ENCODE peak calls at places on chromosomes 3 and 15, in six cellular contexts. I, P, V, M, S and J are unnamed samples.

GRCh38 chr3:157447026-157447694 is 10.5 kb downstream of the PTX3 start:
- DNase-seq in P (no peak), M (no peak), S (peak), V (no peak), I (no peak), J (peak)

GRCh38 chr15:80695099-80695910 is at the start of gene ABHD17C:
- DNase-seq in I (peak), P (peak), M (peak), S (peak), V (peak), J (no peak)

GRCh38 chr3:16338124-16338523 is 73.1 kb downstream of the OXNAD1 start:
- DNase-seq in I (no peak), M (no peak), S (no peak), P (no peak), V (no peak), J (no peak)

GRCh38 chr15:88623061-88623460 is 1.9 kb downstream of the AEN start:
- DNase-seq in S (peak), I (peak), M (no peak), P (no peak), V (peak), J (peak)

GRCh38 chr3:31275038-31275562 is 257.6 kb upstream of the STT3B start:
- DNase-seq in S (peak), P (no peak), M (no peak), V (no peak), I (peak), J (peak)

GRCh38 chr15:59177445-59177728 is 29.3 kb upstream of the LDHAL6B start:
- DNase-seq in S (no peak), I (no peak), P (no peak), M (no peak), V (no peak), J (no peak)

GRCh38 chr15:88246666-88247446 is 9.7 kb downstream of the NTRK3 start:
- DNase-seq in V (peak), I (peak), M (peak), S (peak), P (peak), J (peak)

GRCh38 chr3:11477286-11477935 is 166.3 kb downstream of the VGLL4 start:
- DNase-seq in M (no peak), I (no peak), S (peak), P (no peak), V (no peak), J (peak)

GRCh38 chr3:55588120-55588765 is 101.1 kb upstream of the WNT5A start:
- DNase-seq in P (no peak), S (no peak), M (no peak), I (no peak), V (no peak), J (no peak)

GRCh38 chr3:189108735-189109134 is 63.0 kb upstream of the TPRG1 start:
- DNase-seq in P (no peak), M (no peak), V (no peak), I (no peak), S (no peak), J (no peak)

GRCh38 chr3:171806200-171807128 is 3.8 kb downstream of the PLD1 start:
- DNase-seq in M (no peak), I (peak), P (no peak), S (peak), V (no peak), J (peak)

GRCh38 chr15:49041406-49041805 is 4.8 kb downstream of the SECISBP2L start:
- DNase-seq in I (no peak), S (no peak), V (no peak), M (no peak), P (no peak), J (no peak)

GRCh38 chr15:63065262-63066234 is 23.0 kb downstream of the TPM1 start:
- DNase-seq in P (no peak), S (no peak), I (no peak), V (no peak), M (no peak), J (no peak)

GRCh38 chr3:191253089-191253799 is 54.2 kb downstream of the OSTN start:
- DNase-seq in S (no peak), I (no peak), P (no peak), M (no peak), V (no peak), J (no peak)

GRCh38 chr3:194101592-194102432 is 34.1 kb upstream of the HES1 start:
- DNase-seq in V (no peak), P (no peak), I (no peak), M (no peak), S (peak), J (no peak)

GRCh38 chr3:173825731-173826130 is 428.2 kb downstream of the NLGN1 start:
- DNase-seq in V (no peak), I (no peak), M (no peak), P (no peak), S (no peak), J (peak)

GRCh38 chr3:126354776-126355175 is 2.4 kb downstream of the KLF15 start:
- DNase-seq in V (no peak), I (no peak), S (no peak), P (no peak), M (no peak), J (no peak)

GRCh38 chr3:14565791-14566588 is 25.8 kb upstream of the GRIP2 start:
- DNase-seq in V (no peak), S (no peak), M (no peak), I (no peak), P (no peak), J (no peak)

DNA sequence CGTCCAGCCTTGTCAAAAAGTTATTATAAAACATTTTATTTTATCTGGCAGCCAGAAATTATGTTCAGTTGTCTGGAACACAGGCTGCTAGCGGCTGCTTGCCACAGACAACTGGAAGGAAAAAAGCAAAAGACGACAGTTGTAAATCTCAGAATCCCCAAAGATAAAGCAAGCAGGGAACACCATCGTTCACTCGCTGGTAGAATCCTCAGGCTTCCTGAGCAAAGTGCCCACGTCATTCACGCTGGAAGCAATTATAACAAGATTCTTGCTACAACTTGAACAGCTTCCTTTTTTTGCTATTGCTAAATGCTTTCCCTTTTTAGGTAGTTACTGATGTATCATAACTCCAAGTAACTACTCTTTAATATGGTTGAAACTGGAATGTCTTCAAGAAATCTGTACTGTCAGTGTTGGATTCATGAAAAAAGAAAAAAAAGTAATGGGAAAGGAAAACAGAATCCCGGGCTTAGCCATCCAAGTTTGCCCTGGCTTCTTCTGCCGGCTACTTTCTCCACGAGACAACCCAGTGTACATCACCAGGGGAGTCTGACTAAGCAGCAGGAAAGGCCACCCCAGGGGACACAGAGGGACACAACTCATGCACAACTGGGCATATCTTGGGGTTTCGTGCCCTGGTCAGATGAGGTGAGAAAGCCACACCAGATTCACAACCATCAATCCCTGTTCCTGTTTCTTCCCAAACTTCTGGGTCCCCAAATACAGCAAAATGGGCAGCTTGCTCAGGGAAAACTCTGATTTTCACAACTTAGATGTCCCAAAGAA is 33.4 kb downstream of the ADAMTS17 start:
- DNase-seq in P (no peak), I (no peak), S (no peak), M (no peak), V (no peak), J (peak)
- H3K27ac ChIP-seq in P (no peak), I (no peak), S (peak), M (no peak), V (peak), J (no peak)

GRCh38 chr3:120039642-120040610 is 54.3 kb downstream of the GSK3B start:
- DNase-seq in S (peak), P (peak), V (no peak), I (no peak), M (peak), J (no peak)
- TF ChIP-seq CTCF in S (peak), P (peak), V (no peak), I (peak), M (peak), J (peak)

GRCh38 chr15:100166313-100166712 is 175.5 kb downstream of the ADAMTS17 start:
- DNase-seq in I (no peak), S (no peak), M (no peak), V (no peak), P (no peak), J (no peak)
- H3K27ac ChIP-seq in I (no peak), S (peak), M (no peak), V (no peak), P (no peak), J (no peak)

GRCh38 chr3:52290596-52291507 is 3.2 kb downstream of the GLYCTK start:
- DNase-seq in S (no peak), M (no peak), V (no peak), I (no peak), P (no peak), J (no peak)

GRCh38 chr3:52292247-52293065 is 4.8 kb downstream of the GLYCTK start:
- DNase-seq in M (no peak), S (no peak), P (no peak), I (no peak), V (no peak), J (no peak)

GRCh38 chr3:52293491-52294319 is 6.1 kb downstream of the GLYCTK start:
- DNase-seq in V (no peak), P (no peak), S (no peak), M (no peak), I (no peak), J (no peak)

GRCh38 chr3:52289747-52290595 is 2.3 kb downstream of the GLYCTK start:
- DNase-seq in I (no peak), M (no peak), V (no peak), S (peak), P (no peak), J (no peak)

DNA sequence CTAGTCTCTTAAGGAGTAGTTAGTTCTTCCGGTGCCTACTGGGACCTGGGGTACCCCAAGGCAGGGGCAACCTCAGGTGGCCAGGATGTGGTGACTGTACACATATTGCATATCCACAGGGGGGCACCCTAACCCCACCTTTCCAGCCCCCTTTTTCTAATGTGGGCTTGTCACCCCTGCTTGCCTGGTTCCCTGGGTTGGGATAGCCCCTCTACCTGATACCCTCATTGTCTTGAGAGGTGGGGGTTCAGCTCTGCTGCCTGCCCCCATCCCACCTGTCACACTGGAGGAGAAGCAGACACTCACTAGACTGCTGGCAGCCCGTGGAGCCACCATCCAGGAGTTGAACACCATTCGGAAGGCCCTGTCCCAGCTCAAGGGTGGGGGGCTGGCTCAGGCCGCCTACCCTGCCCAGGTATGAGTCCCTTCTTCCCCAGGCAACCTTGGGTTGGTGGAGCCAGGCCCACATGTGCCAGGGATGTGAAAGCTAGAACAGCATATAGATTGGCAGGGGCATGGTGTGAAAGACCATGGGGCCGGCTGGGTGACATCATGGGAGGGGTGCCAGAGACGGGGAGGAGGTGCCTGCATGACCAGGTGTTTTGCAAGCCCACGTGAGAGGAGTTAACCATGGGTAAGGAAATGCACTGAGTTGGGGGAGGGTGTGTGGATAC is 4.0 kb downstream of the GLYCTK start:
- DNase-seq in I (no peak), P (peak), V (no peak), M (no peak), S (peak), J (no peak)
- TF ChIP-seq CTCF in I (peak), P (peak), V (no peak), M (peak), S (peak), J (peak)

GRCh38 chr3:32470362-32470761 is 32.3 kb downstream of the CMTM6 start:
- DNase-seq in P (no peak), I (no peak), V (no peak), M (no peak), S (no peak), J (no peak)
- H3K27ac ChIP-seq in P (no peak), I (no peak), V (no peak), M (no peak), S (no peak), J (no peak)

GRCh38 chr15:25690673-25691543 is 172.2 kb downstream of the ATP10A start:
- DNase-seq in P (no peak), I (no peak), S (peak), M (no peak), V (no peak), J (peak)

GRCh38 chr15:25693321-25694237 is 169.5 kb downstream of the ATP10A start:
- DNase-seq in M (peak), I (no peak), S (peak), P (peak), V (no peak), J (no peak)

GRCh38 chr15:25694238-25694584 is 168.9 kb downstream of the ATP10A start:
- DNase-seq in V (no peak), P (peak), S (no peak), I (no peak), M (no peak), J (no peak)

GRCh38 chr15:25689592-25689991 is 173.5 kb downstream of the ATP10A start:
- DNase-seq in P (peak), S (no peak), M (peak), V (no peak), I (no peak), J (no peak)

DNA sequence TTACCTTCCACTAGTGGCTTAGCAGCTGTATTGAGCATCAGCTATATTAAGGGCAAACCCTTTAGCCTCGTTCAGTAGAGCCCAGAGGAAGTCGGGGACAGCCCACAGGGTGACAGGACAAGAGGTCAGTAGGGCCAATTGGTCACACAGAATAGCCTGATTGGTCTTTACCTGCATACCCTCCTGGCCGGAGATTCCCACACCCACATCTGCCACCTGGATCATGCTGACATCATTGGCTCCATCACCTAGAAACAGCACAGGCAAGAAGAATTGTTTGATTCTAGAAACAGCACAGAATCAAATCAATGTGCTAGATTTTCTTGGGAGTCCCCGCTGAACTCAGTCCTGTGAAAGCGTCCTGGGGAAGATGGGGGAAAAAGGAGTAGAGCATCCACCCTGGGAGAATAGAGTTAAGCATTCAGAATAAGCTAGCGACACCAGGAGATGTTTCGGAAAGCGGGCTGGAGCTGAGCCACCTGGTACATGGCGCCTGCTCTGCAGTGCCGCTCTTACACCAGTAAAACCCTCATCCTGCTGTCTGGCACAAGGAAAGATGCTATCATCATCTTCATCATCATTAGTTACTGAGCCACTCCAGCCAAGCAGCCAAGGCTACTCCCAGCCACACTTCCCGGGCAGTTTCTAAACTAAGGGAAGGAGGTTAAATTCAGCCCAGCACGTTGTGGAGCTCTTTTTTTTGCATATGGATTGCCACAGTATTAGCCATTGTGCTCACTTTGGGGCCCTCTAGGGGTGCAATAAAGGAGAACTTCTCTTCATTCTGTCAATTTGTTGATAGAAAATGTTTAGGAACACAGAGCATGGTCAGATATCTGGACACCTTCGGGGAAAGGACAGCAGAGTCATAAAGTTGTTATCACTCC is 171.3 kb downstream of the ATP10A start:
- DNase-seq in P (no peak), S (peak), I (no peak), V (no peak), M (no peak), J (no peak)
- TF ChIP-seq CTCF in P (peak), S (peak), I (no peak), V (no peak), M (peak), J (no peak)

GRCh38 chr3:37863949-37864822 is 2.5 kb downstream of the CTDSPL start:
- DNase-seq in V (no peak), S (no peak), I (no peak), M (peak), P (no peak), J (no peak)
- H3K27ac ChIP-seq in V (peak), S (peak), I (peak), M (no peak), P (no peak), J (no peak)

DNA sequence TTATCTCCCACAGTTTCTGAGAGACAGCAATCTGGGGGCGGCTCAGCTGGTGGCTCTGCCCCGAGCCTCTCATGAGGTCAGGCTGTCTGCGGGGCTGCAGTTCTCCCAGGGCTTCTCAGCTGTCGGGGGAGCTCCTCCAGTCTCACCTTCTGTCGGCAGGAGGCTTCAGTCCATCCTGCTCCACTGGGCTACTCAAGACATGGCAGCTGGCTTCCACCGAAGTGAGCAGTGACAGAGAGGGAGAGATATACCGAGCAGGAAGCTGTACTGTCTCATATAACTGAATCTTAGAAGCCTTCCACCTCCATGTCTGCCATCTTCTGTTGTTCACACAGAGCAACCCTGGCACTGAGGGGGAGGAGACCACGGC is 72.7 kb upstream of the ITGA11 start:
- DNase-seq in M (peak), V (peak), I (no peak), P (peak), S (no peak), J (no peak)
- TF ChIP-seq CTCF in M (no peak), V (no peak), I (no peak), P (no peak), S (no peak), J (no peak)

GRCh38 chr3:64220161-64220560 is 5.1 kb downstream of the PRICKLE2 start:
- DNase-seq in I (no peak), V (no peak), S (peak), P (no peak), M (no peak), J (peak)
- H3K27ac ChIP-seq in I (peak), V (peak), S (peak), P (no peak), M (no peak), J (no peak)

GRCh38 chr15:32671339-32672325 is 30.1 kb downstream of the SCG5 start:
- DNase-seq in S (peak), P (no peak), V (no peak), M (no peak), I (no peak), J (no peak)

GRCh38 chr15:32676095-32676643 is 34.7 kb downstream of the SCG5 start:
- DNase-seq in V (no peak), I (no peak), S (no peak), P (peak), M (no peak), J (no peak)

GRCh38 chr15:32677238-32677750 is 35.8 kb downstream of the SCG5 start:
- DNase-seq in V (no peak), S (peak), M (no peak), P (no peak), I (peak), J (no peak)

GRCh38 chr15:32675474-32675873 is 34.0 kb downstream of the SCG5 start:
- DNase-seq in P (no peak), S (no peak), M (no peak), V (no peak), I (no peak), J (no peak)

GRCh38 chr15:32674681-32675080 is 33.2 kb downstream of the SCG5 start:
- DNase-seq in I (no peak), P (no peak), V (no peak), S (no peak), M (no peak), J (no peak)
- TF ChIP-seq CTCF in I (no peak), P (no peak), V (no peak), S (no peak), M (no peak), J (no peak)